ENCODE peak calls at places on chromosomes 6 and 20, in five cellular contexts. Q is Peyer's patch, R is cardiac fibroblast, Z is astrocyte of the spinal cord, A is HFFc6. T is an unnamed sample.

GRCh38 chr6:31912186-31912585 is 10.3 kb upstream of the ZBTB12 start:
- DNase-seq in Q (no peak), R (no peak), Z (no peak), A (no peak), T (no peak)

GRCh38 chr20:32966881-32967781 is 37.1 kb downstream of the SUN5 start:
- DNase-seq in Q (peak), R (no peak), Z (no peak), A (no peak), T (no peak)

GRCh38 chr6:170286246-170286933 is 4.5 kb downstream of the DLL1 start:
- DNase-seq in Q (no peak), R (peak), Z (no peak), A (no peak), T (no peak)

GRCh38 chr6:110778331-110778730 is 36.9 kb downstream of the CDK19 start:
- DNase-seq in Q (no peak), R (no peak), Z (no peak), A (no peak), T (no peak)

GRCh38 chr6:41045664-41046063 is 3.4 kb downstream of the TSPO2 start:
- DNase-seq in Q (no peak), R (no peak), Z (no peak), A (no peak), T (no peak)

GRCh38 chr20:51382986-51383821 is 159.3 kb downstream of the NFATC2 start:
- DNase-seq in Q (no peak), R (no peak), Z (no peak), A (no peak), T (no peak)

GRCh38 chr6:148892247-148892646 is 145.4 kb downstream of the UST start:
- DNase-seq in Q (no peak), R (no peak), Z (no peak), A (no peak), T (no peak)

GRCh38 chr6:44227138-44227770 is 3.9 kb downstream of the SLC29A1 start:
- DNase-seq in Q (no peak), R (no peak), Z (no peak), A (no peak), T (no peak)

GRCh38 chr6:1406306-1407058 is 17.1 kb downstream of the FOXF2 start:
- DNase-seq in Q (no peak), R (peak), Z (no peak), A (peak), T (peak)

GRCh38 chr6:11143394-11144371 is 32.2 kb upstream of the ERVFRD-1 start:
- DNase-seq in Q (peak), R (peak), Z (peak), A (peak), T (peak)

GRCh38 chr6:129615496-129615895 is 94.5 kb downstream of the ARHGAP18 start:
- DNase-seq in Q (no peak), R (no peak), Z (no peak), A (no peak), T (no peak)

T was measured in brain microvascular endothelial cell.